ENCODE peak calls at places on chromosomes 4 and X, in ten cellular contexts. One of them, this sample, is unnamed.

GRCh38 chr4:174018236-174018635 is 265.2 kb downstream of the FBXO8 start:
- DNase-seq in NAMALWA: no peak
- DNase-seq in activated CD8-positive, alpha-beta memory T cell treated with anti-CD3 and anti-CD28 coated beads for 4 hours: no peak
- DNase-seq in caudate nucleus: no peak
- DNase-seq in COR-L47: no peak
- DNase-seq in head of caudate nucleus: no peak
- DNase-seq in T-cell: no peak
- DNase-seq in foreskin fibroblast: no peak
- DNase-seq in astrocyte of the spinal cord: no peak
- DNase-seq in sciatic nerve: no peak
- DNase-seq in this sample: no peak

GRCh38 chrX:120015145-120016067 is 62.1 kb downstream of the RHOXF2B start:
- DNase-seq in sciatic nerve: no peak
- DNase-seq in activated CD8-positive, alpha-beta memory T cell treated with anti-CD3 and anti-CD28 coated beads for 4 hours: no peak
- DNase-seq in foreskin fibroblast: no peak
- DNase-seq in head of caudate nucleus: no peak
- DNase-seq in T-cell: no peak
- DNase-seq in caudate nucleus: no peak
- DNase-seq in COR-L47: peak
- DNase-seq in astrocyte of the spinal cord: no peak
- DNase-seq in NAMALWA: no peak
- DNase-seq in this sample: no peak

GRCh38 chr4:26330186-26330787 is 9.5 kb downstream of the RBPJ start:
- DNase-seq in sciatic nerve: no peak
- DNase-seq in NAMALWA: peak
- DNase-seq in astrocyte of the spinal cord: peak
- DNase-seq in activated CD8-positive, alpha-beta memory T cell treated with anti-CD3 and anti-CD28 coated beads for 4 hours: no peak
- DNase-seq in head of caudate nucleus: no peak
- DNase-seq in caudate nucleus: no peak
- DNase-seq in COR-L47: peak
- DNase-seq in T-cell: no peak
- DNase-seq in foreskin fibroblast: no peak
- DNase-seq in this sample: no peak

GRCh38 chr4:82047731-82048130 is 326.1 kb downstream of the HNRNPD start:
- DNase-seq in caudate nucleus: no peak
- DNase-seq in astrocyte of the spinal cord: no peak
- DNase-seq in NAMALWA: no peak
- DNase-seq in T-cell: no peak
- DNase-seq in sciatic nerve: no peak
- DNase-seq in COR-L47: no peak
- DNase-seq in head of caudate nucleus: no peak
- DNase-seq in foreskin fibroblast: no peak
- DNase-seq in activated CD8-positive, alpha-beta memory T cell treated with anti-CD3 and anti-CD28 coated beads for 4 hours: no peak
- DNase-seq in this sample: no peak

GRCh38 chrX:13658602-13659001 is 5.7 kb downstream of the TCEANC start:
- DNase-seq in NAMALWA: peak
- DNase-seq in caudate nucleus: no peak
- DNase-seq in T-cell: no peak
- DNase-seq in astrocyte of the spinal cord: peak
- DNase-seq in activated CD8-positive, alpha-beta memory T cell treated with anti-CD3 and anti-CD28 coated beads for 4 hours: no peak
- DNase-seq in head of caudate nucleus: peak
- DNase-seq in COR-L47: no peak
- DNase-seq in sciatic nerve: no peak
- DNase-seq in foreskin fibroblast: no peak
- DNase-seq in this sample: no peak

GRCh38 chr4:187070158-187070557 is 346.5 kb upstream of the FAT1 start:
- DNase-seq in COR-L47: no peak
- DNase-seq in T-cell: no peak
- DNase-seq in caudate nucleus: no peak
- DNase-seq in sciatic nerve: no peak
- DNase-seq in foreskin fibroblast: no peak
- DNase-seq in astrocyte of the spinal cord: no peak
- DNase-seq in head of caudate nucleus: no peak
- DNase-seq in NAMALWA: no peak
- DNase-seq in activated CD8-positive, alpha-beta memory T cell treated with anti-CD3 and anti-CD28 coated beads for 4 hours: no peak
- DNase-seq in this sample: no peak

GRCh38 chr4:139834210-139834609 is 168.6 kb downstream of the MGST2 start:
- DNase-seq in NAMALWA: no peak
- DNase-seq in T-cell: no peak
- DNase-seq in astrocyte of the spinal cord: no peak
- DNase-seq in COR-L47: no peak
- DNase-seq in head of caudate nucleus: no peak
- DNase-seq in caudate nucleus: no peak
- DNase-seq in foreskin fibroblast: no peak
- DNase-seq in sciatic nerve: no peak
- DNase-seq in activated CD8-positive, alpha-beta memory T cell treated with anti-CD3 and anti-CD28 coated beads for 4 hours: no peak
- DNase-seq in this sample: no peak

GRCh38 chr4:113449407-113449974 is 312.0 kb downstream of the CAMK2D start:
- DNase-seq in astrocyte of the spinal cord: no peak
- DNase-seq in NAMALWA: no peak
- DNase-seq in foreskin fibroblast: no peak
- DNase-seq in activated CD8-positive, alpha-beta memory T cell treated with anti-CD3 and anti-CD28 coated beads for 4 hours: no peak
- DNase-seq in T-cell: no peak
- DNase-seq in head of caudate nucleus: no peak
- DNase-seq in COR-L47: no peak
- DNase-seq in sciatic nerve: no peak
- DNase-seq in caudate nucleus: no peak
- DNase-seq in this sample: no peak

GRCh38 chrX:23392195-23392594 is 57.5 kb downstream of the PTCHD1 start:
- DNase-seq in NAMALWA: no peak
- DNase-seq in foreskin fibroblast: no peak
- DNase-seq in astrocyte of the spinal cord: no peak
- DNase-seq in COR-L47: no peak
- DNase-seq in head of caudate nucleus: no peak
- DNase-seq in T-cell: no peak
- DNase-seq in activated CD8-positive, alpha-beta memory T cell treated with anti-CD3 and anti-CD28 coated beads for 4 hours: no peak
- DNase-seq in caudate nucleus: no peak
- DNase-seq in sciatic nerve: no peak
- DNase-seq in this sample: no peak

GRCh38 chr4:56655209-56655626 is 25.9 kb downstream of the HOPX start:
- DNase-seq in caudate nucleus: peak
- DNase-seq in NAMALWA: no peak
- DNase-seq in sciatic nerve: no peak
- DNase-seq in T-cell: no peak
- DNase-seq in foreskin fibroblast: peak
- DNase-seq in activated CD8-positive, alpha-beta memory T cell treated with anti-CD3 and anti-CD28 coated beads for 4 hours: no peak
- DNase-seq in astrocyte of the spinal cord: peak
- DNase-seq in COR-L47: peak
- DNase-seq in head of caudate nucleus: peak
- DNase-seq in this sample: no peak

GRCh38 chr4:86357608-86358007 is 2.2 kb downstream of the MAPK10 start:
- DNase-seq in T-cell: no peak
- DNase-seq in sciatic nerve: no peak
- DNase-seq in NAMALWA: peak
- DNase-seq in head of caudate nucleus: peak
- DNase-seq in activated CD8-positive, alpha-beta memory T cell treated with anti-CD3 and anti-CD28 coated beads for 4 hours: no peak
- DNase-seq in COR-L47: no peak
- DNase-seq in astrocyte of the spinal cord: no peak
- DNase-seq in caudate nucleus: peak
- DNase-seq in foreskin fibroblast: no peak
- DNase-seq in this sample: no peak

GRCh38 chrX:12419591-12419990 is 281.3 kb downstream of the FRMPD4 start:
- DNase-seq in caudate nucleus: no peak
- DNase-seq in T-cell: no peak
- DNase-seq in NAMALWA: no peak
- DNase-seq in astrocyte of the spinal cord: no peak
- DNase-seq in activated CD8-positive, alpha-beta memory T cell treated with anti-CD3 and anti-CD28 coated beads for 4 hours: no peak
- DNase-seq in foreskin fibroblast: peak
- DNase-seq in COR-L47: no peak
- DNase-seq in sciatic nerve: no peak
- DNase-seq in head of caudate nucleus: no peak
- DNase-seq in this sample: no peak

GRCh38 chr4:3707423-3708102 is 58.6 kb upstream of the ADRA2C start:
- DNase-seq in COR-L47: no peak
- DNase-seq in foreskin fibroblast: no peak
- DNase-seq in activated CD8-positive, alpha-beta memory T cell treated with anti-CD3 and anti-CD28 coated beads for 4 hours: no peak
- DNase-seq in astrocyte of the spinal cord: no peak
- DNase-seq in sciatic nerve: no peak
- DNase-seq in head of caudate nucleus: no peak
- DNase-seq in T-cell: no peak
- DNase-seq in caudate nucleus: no peak
- DNase-seq in NAMALWA: no peak
- DNase-seq in this sample: no peak

GRCh38 chr4:149987330-149987751 is 90.9 kb upstream of the DCLK2 start:
- DNase-seq in COR-L47: peak
- DNase-seq in activated CD8-positive, alpha-beta memory T cell treated with anti-CD3 and anti-CD28 coated beads for 4 hours: no peak
- DNase-seq in sciatic nerve: no peak
- DNase-seq in T-cell: no peak
- DNase-seq in head of caudate nucleus: no peak
- DNase-seq in NAMALWA: no peak
- DNase-seq in foreskin fibroblast: no peak
- DNase-seq in caudate nucleus: no peak
- DNase-seq in astrocyte of the spinal cord: peak
- DNase-seq in this sample: no peak

GRCh38 chrX:10360121-10360520 is 203.3 kb downstream of the CLCN4 start:
- DNase-seq in NAMALWA: no peak
- DNase-seq in astrocyte of the spinal cord: peak
- DNase-seq in COR-L47: peak
- DNase-seq in caudate nucleus: peak
- DNase-seq in foreskin fibroblast: peak
- DNase-seq in sciatic nerve: no peak
- DNase-seq in T-cell: no peak
- DNase-seq in activated CD8-positive, alpha-beta memory T cell treated with anti-CD3 and anti-CD28 coated beads for 4 hours: no peak
- DNase-seq in head of caudate nucleus: peak
- DNase-seq in this sample: no peak

GRCh38 chr4:84710520-84710919 is 127.6 kb downstream of the CDS1 start:
- DNase-seq in sciatic nerve: no peak
- DNase-seq in COR-L47: no peak
- DNase-seq in NAMALWA: no peak
- DNase-seq in head of caudate nucleus: no peak
- DNase-seq in activated CD8-positive, alpha-beta memory T cell treated with anti-CD3 and anti-CD28 coated beads for 4 hours: no peak
- DNase-seq in astrocyte of the spinal cord: no peak
- DNase-seq in caudate nucleus: no peak
- DNase-seq in T-cell: no peak
- DNase-seq in foreskin fibroblast: no peak
- DNase-seq in this sample: no peak

GRCh38 chr4:8267077-8267476 is 2.5 kb upstream of the HTRA3 start:
- DNase-seq in NAMALWA: peak
- DNase-seq in foreskin fibroblast: no peak
- DNase-seq in sciatic nerve: peak
- DNase-seq in activated CD8-positive, alpha-beta memory T cell treated with anti-CD3 and anti-CD28 coated beads for 4 hours: no peak
- DNase-seq in astrocyte of the spinal cord: peak
- DNase-seq in COR-L47: peak
- DNase-seq in head of caudate nucleus: peak
- DNase-seq in caudate nucleus: no peak
- DNase-seq in T-cell: no peak
- DNase-seq in this sample: no peak

GRCh38 chrX:102985182-102985581 is 48.1 kb downstream of the RAB40AL start:
- DNase-seq in head of caudate nucleus: no peak
- DNase-seq in sciatic nerve: no peak
- DNase-seq in foreskin fibroblast: peak
- DNase-seq in caudate nucleus: no peak
- DNase-seq in activated CD8-positive, alpha-beta memory T cell treated with anti-CD3 and anti-CD28 coated beads for 4 hours: no peak
- DNase-seq in astrocyte of the spinal cord: no peak
- DNase-seq in T-cell: no peak
- DNase-seq in COR-L47: no peak
- DNase-seq in NAMALWA: no peak
- DNase-seq in this sample: no peak

GRCh38 chr4:20840648-20841190 is 140.5 kb downstream of the PACRGL start:
- DNase-seq in sciatic nerve: no peak
- DNase-seq in head of caudate nucleus: no peak
- DNase-seq in astrocyte of the spinal cord: no peak
- DNase-seq in activated CD8-positive, alpha-beta memory T cell treated with anti-CD3 and anti-CD28 coated beads for 4 hours: no peak
- DNase-seq in caudate nucleus: no peak
- DNase-seq in NAMALWA: no peak
- DNase-seq in foreskin fibroblast: peak
- DNase-seq in T-cell: no peak
- DNase-seq in COR-L47: no peak
- DNase-seq in this sample: no peak

GRCh38 chr4:110619401-110620247 is 3.3 kb downstream of the PITX2 start:
- DNase-seq in caudate nucleus: no peak
- DNase-seq in NAMALWA: no peak
- DNase-seq in COR-L47: no peak
- DNase-seq in head of caudate nucleus: no peak
- DNase-seq in sciatic nerve: no peak
- DNase-seq in astrocyte of the spinal cord: no peak
- DNase-seq in foreskin fibroblast: no peak
- DNase-seq in T-cell: no peak
- DNase-seq in activated CD8-positive, alpha-beta memory T cell treated with anti-CD3 and anti-CD28 coated beads for 4 hours: no peak
- DNase-seq in this sample: no peak

GRCh38 chrX:23364416-23364815 is 29.8 kb downstream of the PTCHD1 start:
- DNase-seq in activated CD8-positive, alpha-beta memory T cell treated with anti-CD3 and anti-CD28 coated beads for 4 hours: no peak
- DNase-seq in head of caudate nucleus: no peak
- DNase-seq in astrocyte of the spinal cord: no peak
- DNase-seq in foreskin fibroblast: no peak
- DNase-seq in COR-L47: no peak
- DNase-seq in caudate nucleus: no peak
- DNase-seq in sciatic nerve: no peak
- DNase-seq in T-cell: no peak
- DNase-seq in NAMALWA: no peak
- DNase-seq in this sample: no peak

GRCh38 chrX:132023896-132024386 is 839 bp downstream of the STK26 start:
- DNase-seq in activated CD8-positive, alpha-beta memory T cell treated with anti-CD3 and anti-CD28 coated beads for 4 hours: peak
- DNase-seq in NAMALWA: peak
- DNase-seq in COR-L47: no peak
- DNase-seq in astrocyte of the spinal cord: no peak
- DNase-seq in T-cell: peak
- DNase-seq in caudate nucleus: peak
- DNase-seq in foreskin fibroblast: no peak
- DNase-seq in sciatic nerve: no peak
- DNase-seq in head of caudate nucleus: peak
- DNase-seq in this sample: no peak

GRCh38 chrX:129650183-129650689 is 4.5 kb downstream of the APLN start:
- DNase-seq in head of caudate nucleus: no peak
- DNase-seq in activated CD8-positive, alpha-beta memory T cell treated with anti-CD3 and anti-CD28 coated beads for 4 hours: no peak
- DNase-seq in astrocyte of the spinal cord: no peak
- DNase-seq in T-cell: no peak
- DNase-seq in NAMALWA: no peak
- DNase-seq in sciatic nerve: no peak
- DNase-seq in foreskin fibroblast: no peak
- DNase-seq in caudate nucleus: no peak
- DNase-seq in COR-L47: no peak
- DNase-seq in this sample: no peak

GRCh38 chrX:111823068-111823467 is 52.9 kb upstream of the TRPC5OS start:
- DNase-seq in head of caudate nucleus: peak
- DNase-seq in activated CD8-positive, alpha-beta memory T cell treated with anti-CD3 and anti-CD28 coated beads for 4 hours: no peak
- DNase-seq in T-cell: no peak
- DNase-seq in COR-L47: peak
- DNase-seq in caudate nucleus: no peak
- DNase-seq in astrocyte of the spinal cord: no peak
- DNase-seq in foreskin fibroblast: no peak
- DNase-seq in sciatic nerve: no peak
- DNase-seq in NAMALWA: peak
- DNase-seq in this sample: peak

GRCh38 chrX:31168596-31168995 is 96.8 kb upstream of the FTHL17 start:
- DNase-seq in activated CD8-positive, alpha-beta memory T cell treated with anti-CD3 and anti-CD28 coated beads for 4 hours: no peak
- DNase-seq in NAMALWA: peak
- DNase-seq in caudate nucleus: no peak
- DNase-seq in T-cell: no peak
- DNase-seq in foreskin fibroblast: no peak
- DNase-seq in head of caudate nucleus: no peak
- DNase-seq in astrocyte of the spinal cord: no peak
- DNase-seq in sciatic nerve: no peak
- DNase-seq in COR-L47: no peak
- DNase-seq in this sample: no peak

GRCh38 chr4:134200811-134201215 is 776 bp downstream of the PABPC4L start:
- DNase-seq in sciatic nerve: no peak
- DNase-seq in COR-L47: no peak
- DNase-seq in caudate nucleus: no peak
- DNase-seq in NAMALWA: no peak
- DNase-seq in foreskin fibroblast: no peak
- DNase-seq in T-cell: no peak
- DNase-seq in head of caudate nucleus: no peak
- DNase-seq in activated CD8-positive, alpha-beta memory T cell treated with anti-CD3 and anti-CD28 coated beads for 4 hours: no peak
- DNase-seq in astrocyte of the spinal cord: no peak
- DNase-seq in this sample: no peak

GRCh38 chr4:8096690-8097061 is 61.9 kb downstream of the ABLIM2 start:
- DNase-seq in NAMALWA: no peak
- DNase-seq in caudate nucleus: no peak
- DNase-seq in foreskin fibroblast: no peak
- DNase-seq in activated CD8-positive, alpha-beta memory T cell treated with anti-CD3 and anti-CD28 coated beads for 4 hours: no peak
- DNase-seq in head of caudate nucleus: no peak
- DNase-seq in sciatic nerve: no peak
- DNase-seq in COR-L47: no peak
- DNase-seq in astrocyte of the spinal cord: no peak
- DNase-seq in T-cell: no peak
- DNase-seq in this sample: no peak

GRCh38 chr4:168558587-168558986 is 61.7 kb downstream of the PALLD start:
- DNase-seq in activated CD8-positive, alpha-beta memory T cell treated with anti-CD3 and anti-CD28 coated beads for 4 hours: no peak
- DNase-seq in astrocyte of the spinal cord: peak
- DNase-seq in head of caudate nucleus: no peak
- DNase-seq in COR-L47: no peak
- DNase-seq in caudate nucleus: no peak
- DNase-seq in NAMALWA: no peak
- DNase-seq in T-cell: no peak
- DNase-seq in foreskin fibroblast: no peak
- DNase-seq in sciatic nerve: no peak
- DNase-seq in this sample: no peak